ENCODE peak calls at places on chromosomes 4 and X, in ten cellular contexts. One of them, this sample, is unnamed.

GRCh38 chr4:140904904-140905303 is 148.7 kb upstream of the TBC1D9 start:
- DNase-seq in HFFc6: no peak
- DNase-seq in germinal center: no peak
- DNase-seq in adipocyte: no peak
- DNase-seq in IMR-90: no peak
- DNase-seq in type B pancreatic cell: no peak
- DNase-seq in NCI-H1105: no peak
- DNase-seq in D341Med: no peak
- DNase-seq in KG1: no peak
- DNase-seq in lower lobe of right lung: no peak
- DNase-seq in this sample: no peak

GRCh38 chrX:11886745-11887144 is 128.7 kb downstream of the MSL3 start:
- DNase-seq in HFFc6: no peak
- DNase-seq in germinal center: no peak
- DNase-seq in adipocyte: no peak
- DNase-seq in IMR-90: peak; percentile 0
- DNase-seq in type B pancreatic cell: no peak
- DNase-seq in NCI-H1105: no peak
- DNase-seq in D341Med: no peak
- DNase-seq in KG1: no peak
- DNase-seq in lower lobe of right lung: no peak
- DNase-seq in this sample: no peak

GRCh38 chrX:13101439-13102139 is 57.2 kb upstream of the FAM9C start:
- DNase-seq in HFFc6: peak; percentile 82
- DNase-seq in germinal center: no peak
- DNase-seq in adipocyte: peak; percentile 88
- DNase-seq in IMR-90: peak; percentile 86
- DNase-seq in type B pancreatic cell: no peak
- DNase-seq in NCI-H1105: no peak
- DNase-seq in D341Med: no peak
- DNase-seq in KG1: no peak
- DNase-seq in lower lobe of right lung: peak; percentile 67
- DNase-seq in this sample: peak; percentile 38

GRCh38 chr4:170102426-170102825 is 12.7 kb upstream of the AADAT start:
- DNase-seq in HFFc6: no peak
- DNase-seq in germinal center: no peak
- DNase-seq in adipocyte: peak; percentile 8
- DNase-seq in IMR-90: no peak
- DNase-seq in type B pancreatic cell: no peak
- DNase-seq in NCI-H1105: no peak
- DNase-seq in D341Med: no peak
- DNase-seq in KG1: no peak
- DNase-seq in lower lobe of right lung: no peak
- DNase-seq in this sample: no peak

GRCh38 chr4:76677571-76678326 is 220.2 kb downstream of the SOWAHB start:
- DNase-seq in HFFc6: no peak
- DNase-seq in germinal center: no peak
- DNase-seq in adipocyte: no peak
- DNase-seq in IMR-90: no peak
- DNase-seq in type B pancreatic cell: no peak
- DNase-seq in NCI-H1105: no peak
- DNase-seq in D341Med: no peak
- DNase-seq in KG1: no peak
- DNase-seq in lower lobe of right lung: no peak
- DNase-seq in this sample: no peak

GRCh38 chr4:167587361-167587760 is 353.1 kb upstream of the SPOCK3 start:
- DNase-seq in HFFc6: no peak
- DNase-seq in germinal center: no peak
- DNase-seq in adipocyte: no peak
- DNase-seq in IMR-90: no peak
- DNase-seq in type B pancreatic cell: no peak
- DNase-seq in NCI-H1105: no peak
- DNase-seq in D341Med: no peak
- DNase-seq in KG1: no peak
- DNase-seq in lower lobe of right lung: no peak
- DNase-seq in this sample: no peak

GRCh38 chr4:151415978-151416377 is 7.0 kb downstream of the FHIP1A start:
- DNase-seq in HFFc6: peak; percentile 52
- DNase-seq in germinal center: no peak
- DNase-seq in adipocyte: peak; percentile 81
- DNase-seq in IMR-90: peak; percentile 50
- DNase-seq in type B pancreatic cell: no peak
- DNase-seq in NCI-H1105: no peak
- DNase-seq in D341Med: no peak
- DNase-seq in KG1: no peak
- DNase-seq in lower lobe of right lung: no peak
- DNase-seq in this sample: no peak

GRCh38 chr4:7788687-7789425 is 150.8 kb downstream of the AFAP1 start:
- DNase-seq in HFFc6: no peak
- DNase-seq in germinal center: no peak
- DNase-seq in adipocyte: no peak
- DNase-seq in IMR-90: no peak
- DNase-seq in type B pancreatic cell: no peak
- DNase-seq in NCI-H1105: no peak
- DNase-seq in D341Med: no peak
- DNase-seq in KG1: no peak
- DNase-seq in lower lobe of right lung: peak; percentile 80
- DNase-seq in this sample: no peak

GRCh38 chrX:139202742-139203410 is 327.7 kb upstream of the F9 start:
- DNase-seq in HFFc6: no peak
- DNase-seq in germinal center: no peak
- DNase-seq in adipocyte: no peak
- DNase-seq in IMR-90: no peak
- DNase-seq in type B pancreatic cell: no peak
- DNase-seq in NCI-H1105: no peak
- DNase-seq in D341Med: peak; percentile 6
- DNase-seq in KG1: no peak
- DNase-seq in lower lobe of right lung: no peak
- DNase-seq in this sample: no peak

GRCh38 chr4:14621731-14622459 is 380.4 kb upstream of the CPEB2 start:
- DNase-seq in HFFc6: no peak
- DNase-seq in germinal center: no peak
- DNase-seq in adipocyte: no peak
- DNase-seq in IMR-90: no peak
- DNase-seq in type B pancreatic cell: no peak
- DNase-seq in NCI-H1105: no peak
- DNase-seq in D341Med: no peak
- DNase-seq in KG1: no peak
- DNase-seq in lower lobe of right lung: no peak
- DNase-seq in this sample: no peak

GRCh38 chrX:106302304-106302703 is 134.2 kb downstream of the PWWP3B start:
- DNase-seq in HFFc6: no peak
- DNase-seq in germinal center: no peak
- DNase-seq in adipocyte: no peak
- DNase-seq in IMR-90: no peak
- DNase-seq in type B pancreatic cell: no peak
- DNase-seq in NCI-H1105: no peak
- DNase-seq in D341Med: no peak
- DNase-seq in KG1: no peak
- DNase-seq in lower lobe of right lung: no peak
- DNase-seq in this sample: no peak

GRCh38 chrX:2423293-2423692 is 77.5 kb downstream of the DHRSX start:
- DNase-seq in HFFc6: peak; percentile 43
- DNase-seq in germinal center: no peak
- DNase-seq in adipocyte: no peak
- DNase-seq in IMR-90: peak; percentile 51
- DNase-seq in type B pancreatic cell: no peak
- DNase-seq in NCI-H1105: no peak
- DNase-seq in D341Med: no peak
- DNase-seq in KG1: no peak
- DNase-seq in lower lobe of right lung: no peak
- DNase-seq in this sample: no peak

GRCh38 chrX:131762802-131763234 is 218.9 kb downstream of the OR13H1 start:
- DNase-seq in HFFc6: no peak
- DNase-seq in germinal center: no peak
- DNase-seq in adipocyte: peak; percentile 79
- DNase-seq in IMR-90: peak; percentile 77
- DNase-seq in type B pancreatic cell: no peak
- DNase-seq in NCI-H1105: no peak
- DNase-seq in D341Med: no peak
- DNase-seq in KG1: no peak
- DNase-seq in lower lobe of right lung: no peak
- DNase-seq in this sample: no peak

GRCh38 chr4:3436798-3437581 is 4.8 kb upstream of the HGFAC start:
- DNase-seq in HFFc6: peak; percentile 44
- DNase-seq in germinal center: no peak
- DNase-seq in adipocyte: peak; percentile 70
- DNase-seq in IMR-90: peak; percentile 35
- DNase-seq in type B pancreatic cell: no peak
- DNase-seq in NCI-H1105: peak; percentile 32
- DNase-seq in D341Med: no peak
- DNase-seq in KG1: no peak
- DNase-seq in lower lobe of right lung: no peak
- DNase-seq in this sample: no peak

GRCh38 chrX:136258951-136259350 is 7.8 kb upstream of the MAP7D3 start:
- DNase-seq in HFFc6: no peak
- DNase-seq in germinal center: no peak
- DNase-seq in adipocyte: no peak
- DNase-seq in IMR-90: no peak
- DNase-seq in type B pancreatic cell: no peak
- DNase-seq in NCI-H1105: no peak
- DNase-seq in D341Med: no peak
- DNase-seq in KG1: no peak
- DNase-seq in lower lobe of right lung: no peak
- DNase-seq in this sample: no peak

GRCh38 chr4:80036949-80037348 is 36.1 kb downstream of the ANTXR2 start:
- DNase-seq in HFFc6: peak; percentile 74
- DNase-seq in germinal center: no peak
- DNase-seq in adipocyte: peak; percentile 90
- DNase-seq in IMR-90: peak; percentile 77
- DNase-seq in type B pancreatic cell: no peak
- DNase-seq in NCI-H1105: no peak
- DNase-seq in D341Med: no peak
- DNase-seq in KG1: no peak
- DNase-seq in lower lobe of right lung: no peak
- DNase-seq in this sample: no peak

GRCh38 chr4:2888826-2889225 is 45.2 kb downstream of the ADD1 start:
- DNase-seq in HFFc6: no peak
- DNase-seq in germinal center: no peak
- DNase-seq in adipocyte: peak; percentile 37
- DNase-seq in IMR-90: no peak
- DNase-seq in type B pancreatic cell: no peak
- DNase-seq in NCI-H1105: no peak
- DNase-seq in D341Med: no peak
- DNase-seq in KG1: no peak
- DNase-seq in lower lobe of right lung: no peak
- DNase-seq in this sample: no peak

GRCh38 chrX:102154900-102155805 is 624 bp downstream of the BEX5 start:
- DNase-seq in HFFc6: no peak
- DNase-seq in germinal center: no peak
- DNase-seq in adipocyte: no peak
- DNase-seq in IMR-90: no peak
- DNase-seq in type B pancreatic cell: no peak
- DNase-seq in NCI-H1105: peak; percentile 11
- DNase-seq in D341Med: peak; percentile 15
- DNase-seq in KG1: no peak
- DNase-seq in lower lobe of right lung: no peak
- DNase-seq in this sample: no peak

GRCh38 chr4:98706200-98706813 is 47.9 kb upstream of the TSPAN5 start:
- DNase-seq in HFFc6: no peak
- DNase-seq in germinal center: no peak
- DNase-seq in adipocyte: no peak
- DNase-seq in IMR-90: no peak
- DNase-seq in type B pancreatic cell: no peak
- DNase-seq in NCI-H1105: no peak
- DNase-seq in D341Med: no peak
- DNase-seq in KG1: no peak
- DNase-seq in lower lobe of right lung: no peak
- DNase-seq in this sample: no peak

GRCh38 chr4:106329027-106329618 is 12.8 kb downstream of the AIMP1 start:
- DNase-seq in HFFc6: peak; percentile 57
- DNase-seq in germinal center: peak; percentile 25
- DNase-seq in adipocyte: peak; percentile 58
- DNase-seq in IMR-90: peak; percentile 53
- DNase-seq in type B pancreatic cell: no peak
- DNase-seq in NCI-H1105: no peak
- DNase-seq in D341Med: peak; percentile 47
- DNase-seq in KG1: no peak
- DNase-seq in lower lobe of right lung: no peak
- DNase-seq in this sample: no peak

GRCh38 chr4:140893939-140894338 is 137.8 kb upstream of the TBC1D9 start:
- DNase-seq in HFFc6: no peak
- DNase-seq in germinal center: no peak
- DNase-seq in adipocyte: peak; percentile 89
- DNase-seq in IMR-90: peak; percentile 71
- DNase-seq in type B pancreatic cell: no peak
- DNase-seq in NCI-H1105: no peak
- DNase-seq in D341Med: no peak
- DNase-seq in KG1: no peak
- DNase-seq in lower lobe of right lung: no peak
- DNase-seq in this sample: no peak

GRCh38 chr4:76951333-76952033 is 1.9 kb downstream of the SEPTIN11 start:
- DNase-seq in HFFc6: no peak
- DNase-seq in germinal center: no peak
- DNase-seq in adipocyte: peak; percentile 49
- DNase-seq in IMR-90: no peak
- DNase-seq in type B pancreatic cell: no peak
- DNase-seq in NCI-H1105: no peak
- DNase-seq in D341Med: no peak
- DNase-seq in KG1: no peak
- DNase-seq in lower lobe of right lung: no peak
- DNase-seq in this sample: no peak

GRCh38 chr4:94507708-94508107 is 56.0 kb downstream of the PDLIM5 start:
- DNase-seq in HFFc6: peak; percentile 84
- DNase-seq in germinal center: no peak
- DNase-seq in adipocyte: peak; percentile 88
- DNase-seq in IMR-90: peak; percentile 93
- DNase-seq in type B pancreatic cell: no peak
- DNase-seq in NCI-H1105: no peak
- DNase-seq in D341Med: no peak
- DNase-seq in KG1: no peak
- DNase-seq in lower lobe of right lung: no peak
- DNase-seq in this sample: no peak

GRCh38 chr4:184477201-184477999 is 3.0 kb upstream of the IRF2 start:
- DNase-seq in HFFc6: no peak
- DNase-seq in germinal center: no peak
- DNase-seq in adipocyte: no peak
- DNase-seq in IMR-90: no peak
- DNase-seq in type B pancreatic cell: no peak
- DNase-seq in NCI-H1105: no peak
- DNase-seq in D341Med: no peak
- DNase-seq in KG1: no peak
- DNase-seq in lower lobe of right lung: no peak
- DNase-seq in this sample: no peak

GRCh38 chr4:43651991-43652390 is 759.5 kb downstream of the GRXCR1 start:
- DNase-seq in HFFc6: no peak
- DNase-seq in germinal center: no peak
- DNase-seq in adipocyte: no peak
- DNase-seq in IMR-90: no peak
- DNase-seq in type B pancreatic cell: no peak
- DNase-seq in NCI-H1105: no peak
- DNase-seq in D341Med: no peak
- DNase-seq in KG1: no peak
- DNase-seq in lower lobe of right lung: no peak
- DNase-seq in this sample: no peak

GRCh38 chrX:148609766-148610698 is 109.6 kb downstream of the AFF2 start:
- DNase-seq in HFFc6: no peak
- DNase-seq in germinal center: peak; percentile 47
- DNase-seq in adipocyte: no peak
- DNase-seq in IMR-90: no peak
- DNase-seq in type B pancreatic cell: no peak
- DNase-seq in NCI-H1105: peak; percentile 53
- DNase-seq in D341Med: peak; percentile 51
- DNase-seq in KG1: no peak
- DNase-seq in lower lobe of right lung: no peak
- DNase-seq in this sample: no peak

GRCh38 chrX:87409113-87409841 is 108.3 kb upstream of the KLHL4 start:
- DNase-seq in HFFc6: no peak
- DNase-seq in germinal center: no peak
- DNase-seq in adipocyte: no peak
- DNase-seq in IMR-90: peak; percentile 24
- DNase-seq in type B pancreatic cell: no peak
- DNase-seq in NCI-H1105: no peak
- DNase-seq in D341Med: no peak
- DNase-seq in KG1: no peak
- DNase-seq in lower lobe of right lung: peak; percentile 48
- DNase-seq in this sample: no peak

GRCh38 chrX:23742174-23742692 is 843 bp downstream of the ACOT9 start:
- DNase-seq in HFFc6: peak; percentile 71
- DNase-seq in germinal center: peak; percentile 16
- DNase-seq in adipocyte: peak; percentile 86
- DNase-seq in IMR-90: peak; percentile 74
- DNase-seq in type B pancreatic cell: no peak
- DNase-seq in NCI-H1105: peak; percentile 10
- DNase-seq in D341Med: peak; percentile 79
- DNase-seq in KG1: no peak
- DNase-seq in lower lobe of right lung: no peak
- DNase-seq in this sample: no peak